ENCODE peak calls at places on chromosome X, in five cellular contexts. One of them, this sample, is unnamed.

GRCh38 chrX:56794404-56794803 is 65.4 kb downstream of the NBDY start:
- DNase-seq in NCI-H1436: no peak
- DNase-seq in naive thymus-derived CD8-positive, alpha-beta T cell: no peak
- DNase-seq in HT1080: no peak
- DNase-seq in GM06990: no peak
- DNase-seq in this sample: no peak

GRCh38 chrX:27575565-27575964 is 14.6 kb upstream of the DCAF8L2 start:
- DNase-seq in NCI-H1436: no peak
- DNase-seq in naive thymus-derived CD8-positive, alpha-beta T cell: no peak
- DNase-seq in HT1080: peak; percentile 44
- DNase-seq in GM06990: no peak
- DNase-seq in this sample: no peak

GRCh38 chrX:56569378-56570061 is 6.1 kb downstream of the UBQLN2 start:
- DNase-seq in NCI-H1436: no peak
- DNase-seq in naive thymus-derived CD8-positive, alpha-beta T cell: no peak
- DNase-seq in HT1080: no peak
- DNase-seq in GM06990: peak; percentile 9
- DNase-seq in this sample: no peak

GRCh38 chrX:16199343-16199742 is 32.1 kb downstream of the MAGEB17 start:
- DNase-seq in NCI-H1436: no peak
- DNase-seq in naive thymus-derived CD8-positive, alpha-beta T cell: no peak
- DNase-seq in HT1080: no peak
- DNase-seq in GM06990: no peak
- DNase-seq in this sample: no peak

GRCh38 chrX:132034648-132035047 is 11.5 kb downstream of the STK26 start:
- DNase-seq in NCI-H1436: no peak
- DNase-seq in naive thymus-derived CD8-positive, alpha-beta T cell: no peak
- DNase-seq in HT1080: no peak
- DNase-seq in GM06990: no peak
- DNase-seq in this sample: no peak

GRCh38 chrX:28639502-28639901 is 52.3 kb downstream of the IL1RAPL1 start:
- DNase-seq in NCI-H1436: no peak
- DNase-seq in naive thymus-derived CD8-positive, alpha-beta T cell: no peak
- DNase-seq in HT1080: peak; percentile 50
- DNase-seq in GM06990: no peak
- DNase-seq in this sample: no peak

GRCh38 chrX:17655232-17656034 is 81.9 kb upstream of the SCML1 start:
- DNase-seq in NCI-H1436: no peak
- DNase-seq in naive thymus-derived CD8-positive, alpha-beta T cell: no peak
- DNase-seq in HT1080: no peak
- DNase-seq in GM06990: no peak
- DNase-seq in this sample: no peak

GRCh38 chrX:139077303-139078131 is 366.0 kb upstream of the FGF13 start:
- DNase-seq in NCI-H1436: no peak
- DNase-seq in naive thymus-derived CD8-positive, alpha-beta T cell: no peak
- DNase-seq in HT1080: peak; percentile 81
- DNase-seq in GM06990: no peak
- DNase-seq in this sample: peak; percentile 29

GRCh38 chrX:150308532-150309157 is 54.5 kb upstream of the MAMLD1 start:
- DNase-seq in NCI-H1436: no peak
- DNase-seq in naive thymus-derived CD8-positive, alpha-beta T cell: no peak
- DNase-seq in HT1080: no peak
- DNase-seq in GM06990: no peak
- DNase-seq in this sample: peak; percentile 82

GRCh38 chrX:17081969-17082368 is 135.5 kb downstream of the REPS2 start:
- DNase-seq in NCI-H1436: no peak
- DNase-seq in naive thymus-derived CD8-positive, alpha-beta T cell: no peak
- DNase-seq in HT1080: no peak
- DNase-seq in GM06990: no peak
- DNase-seq in this sample: peak; percentile 7

GRCh38 chrX:84188320-84188834 is 378 bp upstream of the RPS6KA6 start:
- DNase-seq in NCI-H1436: peak; percentile 77
- DNase-seq in naive thymus-derived CD8-positive, alpha-beta T cell: no peak
- DNase-seq in HT1080: no peak
- DNase-seq in GM06990: peak; percentile 69
- DNase-seq in this sample: no peak

GRCh38 chrX:122833230-122833629 is 350.8 kb upstream of the GRIA3 start:
- DNase-seq in NCI-H1436: no peak
- DNase-seq in naive thymus-derived CD8-positive, alpha-beta T cell: no peak
- DNase-seq in HT1080: no peak
- DNase-seq in GM06990: no peak
- DNase-seq in this sample: no peak

GRCh38 chrX:114046695-114047279 is 537.1 kb upstream of the HTR2C start:
- DNase-seq in NCI-H1436: no peak
- DNase-seq in naive thymus-derived CD8-positive, alpha-beta T cell: no peak
- DNase-seq in HT1080: no peak
- DNase-seq in GM06990: no peak
- DNase-seq in this sample: no peak

GRCh38 chrX:110852180-110852579 is 56.6 kb upstream of the CHRDL1 start:
- DNase-seq in NCI-H1436: peak; percentile 10
- DNase-seq in naive thymus-derived CD8-positive, alpha-beta T cell: no peak
- DNase-seq in HT1080: peak; percentile 2
- DNase-seq in GM06990: no peak
- DNase-seq in this sample: peak; percentile 11

GRCh38 chrX:21757960-21758359 is at the start of gene SMPX:
- DNase-seq in NCI-H1436: no peak
- DNase-seq in naive thymus-derived CD8-positive, alpha-beta T cell: no peak
- DNase-seq in HT1080: no peak
- DNase-seq in GM06990: no peak
- DNase-seq in this sample: no peak

GRCh38 chrX:13752646-13753045 is 18.1 kb downstream of the OFD1 start:
- DNase-seq in NCI-H1436: no peak
- DNase-seq in naive thymus-derived CD8-positive, alpha-beta T cell: no peak
- DNase-seq in HT1080: no peak
- DNase-seq in GM06990: peak; percentile 56
- DNase-seq in this sample: no peak

GRCh38 chrX:128622296-128622695 is 570.1 kb upstream of the ACTRT1 start:
- DNase-seq in NCI-H1436: no peak
- DNase-seq in naive thymus-derived CD8-positive, alpha-beta T cell: no peak
- DNase-seq in HT1080: no peak
- DNase-seq in GM06990: no peak
- DNase-seq in this sample: no peak

GRCh38 chrX:47175588-47175980 is 18.0 kb upstream of the UBA1 start:
- DNase-seq in NCI-H1436: no peak
- DNase-seq in naive thymus-derived CD8-positive, alpha-beta T cell: no peak
- DNase-seq in HT1080: no peak
- DNase-seq in GM06990: no peak
- DNase-seq in this sample: no peak

This sample was measured in RPMI7951.